ENCODE peak calls at places on chromosomes 11 and 22, in four cellular contexts. One of them, this sample, is unnamed.

GRCh38 chr11:112478806-112479205 is 218.1 kb upstream of the PLET1 start:
- DNase-seq in stimulated activated CD4-positive, alpha-beta T cell treated with anti-CD3 and anti-CD28 coated beads, TNF-alpha, amount 100 ng/mL, for 1 hour: no peak
- DNase-seq in iris pigment epithelial cell: no peak
- DNase-seq in NCI-H1930: no peak
- DNase-seq in this sample: no peak

GRCh38 chr11:8309862-8310261 is 46.2 kb upstream of the LMO1 start:
- DNase-seq in stimulated activated CD4-positive, alpha-beta T cell treated with anti-CD3 and anti-CD28 coated beads, TNF-alpha, amount 100 ng/mL, for 1 hour: no peak
- DNase-seq in iris pigment epithelial cell: no peak
- DNase-seq in NCI-H1930: no peak
- DNase-seq in this sample: no peak

GRCh38 chr11:87280143-87280542 is 242.4 kb downstream of the TMEM135 start:
- DNase-seq in stimulated activated CD4-positive, alpha-beta T cell treated with anti-CD3 and anti-CD28 coated beads, TNF-alpha, amount 100 ng/mL, for 1 hour: no peak
- DNase-seq in iris pigment epithelial cell: no peak
- DNase-seq in NCI-H1930: no peak
- DNase-seq in this sample: no peak

GRCh38 chr11:131888230-131888826 is 517.9 kb downstream of the NTM start:
- DNase-seq in stimulated activated CD4-positive, alpha-beta T cell treated with anti-CD3 and anti-CD28 coated beads, TNF-alpha, amount 100 ng/mL, for 1 hour: no peak
- DNase-seq in iris pigment epithelial cell: peak; percentile 92
- DNase-seq in NCI-H1930: no peak
- DNase-seq in this sample: no peak

GRCh38 chr22:19103881-19104821 is 18.1 kb downstream of the DGCR2 start:
- DNase-seq in stimulated activated CD4-positive, alpha-beta T cell treated with anti-CD3 and anti-CD28 coated beads, TNF-alpha, amount 100 ng/mL, for 1 hour: no peak
- DNase-seq in iris pigment epithelial cell: peak; percentile 46
- DNase-seq in NCI-H1930: no peak
- DNase-seq in this sample: no peak

GRCh38 chr22:48979482-48979881 is 848.2 kb downstream of the BRD1 start:
- DNase-seq in stimulated activated CD4-positive, alpha-beta T cell treated with anti-CD3 and anti-CD28 coated beads, TNF-alpha, amount 100 ng/mL, for 1 hour: no peak
- DNase-seq in iris pigment epithelial cell: no peak
- DNase-seq in NCI-H1930: no peak
- DNase-seq in this sample: no peak

GRCh38 chr11:75388386-75389275 is 10.7 kb upstream of the RPS3 start:
- DNase-seq in stimulated activated CD4-positive, alpha-beta T cell treated with anti-CD3 and anti-CD28 coated beads, TNF-alpha, amount 100 ng/mL, for 1 hour: peak; percentile 41
- DNase-seq in iris pigment epithelial cell: peak; percentile 67
- DNase-seq in NCI-H1930: peak; percentile 48
- DNase-seq in this sample: peak; percentile 61

GRCh38 chr11:69009441-69010211 is 3.4 kb downstream of the MRGPRF start:
- DNase-seq in stimulated activated CD4-positive, alpha-beta T cell treated with anti-CD3 and anti-CD28 coated beads, TNF-alpha, amount 100 ng/mL, for 1 hour: no peak
- DNase-seq in iris pigment epithelial cell: peak; percentile 8
- DNase-seq in NCI-H1930: no peak
- DNase-seq in this sample: no peak

GRCh38 chr11:3207530-3208189 is 11.0 kb downstream of the MRGPRG start:
- DNase-seq in stimulated activated CD4-positive, alpha-beta T cell treated with anti-CD3 and anti-CD28 coated beads, TNF-alpha, amount 100 ng/mL, for 1 hour: no peak
- DNase-seq in iris pigment epithelial cell: no peak
- DNase-seq in NCI-H1930: no peak
- DNase-seq in this sample: no peak

GRCh38 chr11:11966826-11967668 is 41.4 kb downstream of the DKK3 start:
- DNase-seq in stimulated activated CD4-positive, alpha-beta T cell treated with anti-CD3 and anti-CD28 coated beads, TNF-alpha, amount 100 ng/mL, for 1 hour: peak; percentile 48
- DNase-seq in iris pigment epithelial cell: no peak
- DNase-seq in NCI-H1930: peak; percentile 58
- DNase-seq in this sample: peak; percentile 66

GRCh38 chr22:28151241-28151640 is 232.2 kb upstream of the PITPNB start:
- DNase-seq in stimulated activated CD4-positive, alpha-beta T cell treated with anti-CD3 and anti-CD28 coated beads, TNF-alpha, amount 100 ng/mL, for 1 hour: no peak
- DNase-seq in iris pigment epithelial cell: no peak
- DNase-seq in NCI-H1930: no peak
- DNase-seq in this sample: no peak

GRCh38 chr22:49404020-49404419 is 423.7 kb downstream of the BRD1 start:
- DNase-seq in stimulated activated CD4-positive, alpha-beta T cell treated with anti-CD3 and anti-CD28 coated beads, TNF-alpha, amount 100 ng/mL, for 1 hour: no peak
- DNase-seq in iris pigment epithelial cell: no peak
- DNase-seq in NCI-H1930: no peak
- DNase-seq in this sample: no peak

GRCh38 chr22:30802202-30803166 is 107.8 kb downstream of the OSBP2 start:
- DNase-seq in stimulated activated CD4-positive, alpha-beta T cell treated with anti-CD3 and anti-CD28 coated beads, TNF-alpha, amount 100 ng/mL, for 1 hour: peak; percentile 50
- DNase-seq in iris pigment epithelial cell: peak; percentile 92
- DNase-seq in NCI-H1930: peak; percentile 25
- DNase-seq in this sample: peak; percentile 61

GRCh38 chr11:109236696-109237095 is 185.3 kb upstream of the C11orf87 start:
- DNase-seq in stimulated activated CD4-positive, alpha-beta T cell treated with anti-CD3 and anti-CD28 coated beads, TNF-alpha, amount 100 ng/mL, for 1 hour: no peak
- DNase-seq in iris pigment epithelial cell: no peak
- DNase-seq in NCI-H1930: no peak
- DNase-seq in this sample: no peak

GRCh38 chr22:44898236-44898635 is 111.6 kb downstream of the PHF21B start:
- DNase-seq in stimulated activated CD4-positive, alpha-beta T cell treated with anti-CD3 and anti-CD28 coated beads, TNF-alpha, amount 100 ng/mL, for 1 hour: no peak
- DNase-seq in iris pigment epithelial cell: no peak
- DNase-seq in NCI-H1930: no peak
- DNase-seq in this sample: no peak

GRCh38 chr22:48707749-48708557 is 1119.7 kb downstream of the BRD1 start:
- DNase-seq in stimulated activated CD4-positive, alpha-beta T cell treated with anti-CD3 and anti-CD28 coated beads, TNF-alpha, amount 100 ng/mL, for 1 hour: no peak
- DNase-seq in iris pigment epithelial cell: no peak
- DNase-seq in NCI-H1930: no peak
- DNase-seq in this sample: no peak

GRCh38 chr11:109870313-109870712 is 222.9 kb upstream of the ZC3H12C start:
- DNase-seq in stimulated activated CD4-positive, alpha-beta T cell treated with anti-CD3 and anti-CD28 coated beads, TNF-alpha, amount 100 ng/mL, for 1 hour: no peak
- DNase-seq in iris pigment epithelial cell: no peak
- DNase-seq in NCI-H1930: no peak
- DNase-seq in this sample: no peak

GRCh38 chr11:65355013-65355775 is 643 bp downstream of the TIGD3 start:
- DNase-seq in stimulated activated CD4-positive, alpha-beta T cell treated with anti-CD3 and anti-CD28 coated beads, TNF-alpha, amount 100 ng/mL, for 1 hour: peak; percentile 35
- DNase-seq in iris pigment epithelial cell: no peak
- DNase-seq in NCI-H1930: no peak
- DNase-seq in this sample: no peak

GRCh38 chr11:109423114-109423859 is 1.3 kb downstream of the C11orf87 start:
- DNase-seq in stimulated activated CD4-positive, alpha-beta T cell treated with anti-CD3 and anti-CD28 coated beads, TNF-alpha, amount 100 ng/mL, for 1 hour: no peak
- DNase-seq in iris pigment epithelial cell: peak; percentile 7
- DNase-seq in NCI-H1930: no peak
- DNase-seq in this sample: no peak

GRCh38 chr11:94820480-94820879 is 52.3 kb downstream of the AMOTL1 start:
- DNase-seq in stimulated activated CD4-positive, alpha-beta T cell treated with anti-CD3 and anti-CD28 coated beads, TNF-alpha, amount 100 ng/mL, for 1 hour: no peak
- DNase-seq in iris pigment epithelial cell: no peak
- DNase-seq in NCI-H1930: no peak
- DNase-seq in this sample: no peak

GRCh38 chr11:62554377-62554776 is 7.8 kb upstream of the AHNAK start:
- DNase-seq in stimulated activated CD4-positive, alpha-beta T cell treated with anti-CD3 and anti-CD28 coated beads, TNF-alpha, amount 100 ng/mL, for 1 hour: no peak
- DNase-seq in iris pigment epithelial cell: no peak
- DNase-seq in NCI-H1930: no peak
- DNase-seq in this sample: no peak

GRCh38 chr11:17403977-17404759 is 15.7 kb upstream of the KCNJ11 start:
- DNase-seq in stimulated activated CD4-positive, alpha-beta T cell treated with anti-CD3 and anti-CD28 coated beads, TNF-alpha, amount 100 ng/mL, for 1 hour: no peak
- DNase-seq in iris pigment epithelial cell: peak; percentile 25
- DNase-seq in NCI-H1930: no peak
- DNase-seq in this sample: no peak

GRCh38 chr11:12287374-12288211 is 89.8 kb upstream of the PARVA start:
- DNase-seq in stimulated activated CD4-positive, alpha-beta T cell treated with anti-CD3 and anti-CD28 coated beads, TNF-alpha, amount 100 ng/mL, for 1 hour: no peak
- DNase-seq in iris pigment epithelial cell: peak; percentile 98
- DNase-seq in NCI-H1930: no peak
- DNase-seq in this sample: peak; percentile 25

GRCh38 chr11:62266558-62266957 is 3.4 kb upstream of the SCGB2A2 start:
- DNase-seq in stimulated activated CD4-positive, alpha-beta T cell treated with anti-CD3 and anti-CD28 coated beads, TNF-alpha, amount 100 ng/mL, for 1 hour: no peak
- DNase-seq in iris pigment epithelial cell: peak; percentile 73
- DNase-seq in NCI-H1930: no peak
- DNase-seq in this sample: no peak

GRCh38 chr11:130499828-130500227 is 51.4 kb downstream of the ADAMTS15 start:
- DNase-seq in stimulated activated CD4-positive, alpha-beta T cell treated with anti-CD3 and anti-CD28 coated beads, TNF-alpha, amount 100 ng/mL, for 1 hour: no peak
- DNase-seq in iris pigment epithelial cell: peak; percentile 24
- DNase-seq in NCI-H1930: no peak
- DNase-seq in this sample: no peak

GRCh38 chr11:6568191-6568918 is 35.1 kb downstream of the RRP8 start:
- DNase-seq in stimulated activated CD4-positive, alpha-beta T cell treated with anti-CD3 and anti-CD28 coated beads, TNF-alpha, amount 100 ng/mL, for 1 hour: no peak
- DNase-seq in iris pigment epithelial cell: peak; percentile 78
- DNase-seq in NCI-H1930: no peak
- DNase-seq in this sample: no peak

GRCh38 chr22:20131856-20132685 is 467 bp downstream of the ZDHHC8 start:
- DNase-seq in stimulated activated CD4-positive, alpha-beta T cell treated with anti-CD3 and anti-CD28 coated beads, TNF-alpha, amount 100 ng/mL, for 1 hour: no peak
- DNase-seq in iris pigment epithelial cell: no peak
- DNase-seq in NCI-H1930: no peak
- DNase-seq in this sample: no peak

GRCh38 chr11:112620621-112621394 is 340.4 kb upstream of the NCAM1 start:
- DNase-seq in stimulated activated CD4-positive, alpha-beta T cell treated with anti-CD3 and anti-CD28 coated beads, TNF-alpha, amount 100 ng/mL, for 1 hour: no peak
- DNase-seq in iris pigment epithelial cell: peak; percentile 47
- DNase-seq in NCI-H1930: no peak
- DNase-seq in this sample: no peak

GRCh38 chr22:44711236-44711560 is 9.2 kb downstream of the PRR5 start:
- DNase-seq in stimulated activated CD4-positive, alpha-beta T cell treated with anti-CD3 and anti-CD28 coated beads, TNF-alpha, amount 100 ng/mL, for 1 hour: no peak
- DNase-seq in iris pigment epithelial cell: no peak
- DNase-seq in NCI-H1930: no peak
- DNase-seq in this sample: no peak